ENCODE peak calls at places on chromosome X, in seven cellular contexts. C is mesenteric fat pad, N is A172, M is left cardiac atrium, T is coronary artery, U is amniotic stem cell, Z is MCF 10A. J is an unnamed sample.

GRCh38 chrX:69538321-69538876 is 34.3 kb downstream of the NALF2 start:
- DNase-seq in M (peak; percentile 78), U (peak; percentile 4), C (no peak), Z (peak; percentile 63), N (no peak), T (no peak), J (peak; percentile 66)

GRCh38 chrX:119398974-119399771 is at the start of gene SLC25A43:
- DNase-seq in M (peak; percentile 48), U (peak; percentile 0), C (no peak), Z (peak; percentile 31), N (no peak), T (no peak), J (peak; percentile 16)

GRCh38 chrX:118626346-118626745 is 101.1 kb upstream of the IL13RA1 start:
- DNase-seq in N (no peak), M (no peak), T (no peak), U (no peak), Z (no peak), C (no peak), J (no peak)

GRCh38 chrX:153731117-153731844 is 6.6 kb downstream of the ABCD1 start:
- DNase-seq in M (no peak), Z (peak; percentile 70), C (no peak), N (no peak), T (no peak), U (no peak), J (no peak)

GRCh38 chrX:120999413-120999812 is 13.9 kb upstream of the CT47A1 start:
- DNase-seq in N (no peak), T (no peak), M (no peak), C (no peak), Z (no peak), U (no peak), J (no peak)

GRCh38 chrX:153884136-153885076 is 1.6 kb downstream of the L1CAM start:
- DNase-seq in N (peak; percentile 22), C (no peak), U (no peak), Z (peak; percentile 41), T (no peak), M (no peak), J (no peak)

GRCh38 chrX:24515447-24515846 is 50.4 kb downstream of the PDK3 start:
- DNase-seq in Z (peak; percentile 30), N (no peak), T (no peak), M (no peak), U (no peak), C (no peak), J (no peak)

GRCh38 chrX:154019633-154020499 is at the start of gene IRAK1:
- DNase-seq in Z (peak; percentile 57), M (peak; percentile 61), U (peak; percentile 25), C (no peak), T (no peak), N (peak; percentile 33), J (peak; percentile 43)

GRCh38 chrX:154698630-154699248 is 45.4 kb upstream of the CTAG2 start:
- DNase-seq in Z (no peak), U (no peak), N (no peak), M (no peak), C (no peak), T (no peak), J (no peak)

GRCh38 chrX:38871129-38872029 is 70.1 kb downstream of the MID1IP1 start:
- DNase-seq in Z (no peak), C (no peak), U (no peak), N (no peak), M (no peak), T (no peak), J (no peak)

GRCh38 chrX:10636337-10636736 is 16.0 kb upstream of the MID1 start:
- DNase-seq in T (no peak), U (peak; percentile 11), M (peak; percentile 22), C (no peak), Z (peak; percentile 72), N (peak; percentile 74), J (no peak)

GRCh38 chrX:47316276-47317025 is 53.9 kb upstream of the ZNF157 start:
- DNase-seq in C (no peak), N (no peak), U (no peak), T (no peak), Z (no peak), M (no peak), J (no peak)

GRCh38 chrX:124085063-124085462 is 123.6 kb downstream of the STAG2 start:
- DNase-seq in C (no peak), N (no peak), U (no peak), M (no peak), Z (no peak), T (no peak), J (no peak)

GRCh38 chrX:63784346-63784901 is 590 bp downstream of the ARHGEF9 start:
- DNase-seq in N (no peak), T (no peak), U (no peak), C (no peak), M (peak; percentile 19), Z (no peak), J (no peak)

GRCh38 chrX:6852121-6852520 is 295.4 kb upstream of the STS start:
- DNase-seq in M (no peak), U (no peak), Z (no peak), C (no peak), T (no peak), N (no peak), J (no peak)

GRCh38 chrX:68411729-68412128 is 21.6 kb downstream of the OPHN1 start:
- DNase-seq in N (no peak), M (no peak), C (no peak), T (no peak), U (no peak), Z (no peak), J (no peak)

GRCh38 chrX:154328646-154329045 is 33.1 kb downstream of the TKTL1 start:
- DNase-seq in U (no peak), N (no peak), T (no peak), M (no peak), C (no peak), Z (no peak), J (no peak)

GRCh38 chrX:71652405-71652804 is 14.9 kb upstream of the LOC101059915 start:
- DNase-seq in Z (peak; percentile 56), M (no peak), U (peak; percentile 2), C (no peak), T (peak; percentile 59), N (peak; percentile 54), J (no peak)

GRCh38 chrX:140507982-140508305 is 3.1 kb upstream of the SOX3 start:
- DNase-seq in M (no peak), U (no peak), Z (no peak), N (no peak), C (no peak), T (no peak), J (no peak)

GRCh38 chrX:71976753-71977152 is 66.1 kb downstream of the NHSL2 start:
- DNase-seq in M (no peak), T (no peak), Z (no peak), C (no peak), N (no peak), U (no peak), J (no peak)

GRCh38 chrX:71954458-71954857 is 43.8 kb downstream of the NHSL2 start:
- DNase-seq in N (no peak), T (no peak), Z (no peak), U (no peak), C (no peak), M (peak; percentile 45), J (no peak)

GRCh38 chrX:47743504-47743903 is 84.5 kb upstream of the UXT start:
- DNase-seq in T (no peak), M (no peak), C (no peak), N (peak; percentile 2), U (no peak), Z (peak; percentile 13), J (no peak)

GRCh38 chrX:3227526-3227925 is 118.9 kb downstream of the MXRA5 start:
- DNase-seq in T (no peak), M (no peak), U (no peak), N (no peak), Z (no peak), C (no peak), J (no peak)

GRCh38 chrX:107669276-107669675 is 41.0 kb downstream of the PRPS1 start:
- DNase-seq in Z (no peak), C (no peak), T (no peak), M (no peak), N (no peak), U (no peak), J (no peak)

GRCh38 chrX:85243761-85244410 is at the start of the genes SATL1 and ZNF711:
- DNase-seq in C (peak; percentile 86), T (no peak), M (peak; percentile 60), U (no peak), Z (no peak), N (no peak), J (peak; percentile 57)

GRCh38 chrX:24768556-24768955 is 74.8 kb downstream of the POLA1 start:
- DNase-seq in U (no peak), N (no peak), T (no peak), Z (peak; percentile 2), M (no peak), C (no peak), J (no peak)

GRCh38 chrX:153878969-153879653 is 6.9 kb downstream of the L1CAM start:
- DNase-seq in N (no peak), U (no peak), Z (no peak), M (peak; percentile 11), C (no peak), T (no peak), J (no peak)

GRCh38 chrX:3712870-3713224 is 602 bp downstream of the PRKX start:
- DNase-seq in N (no peak), T (no peak), Z (no peak), U (no peak), C (peak; percentile 90), M (peak; percentile 37), J (no peak)

GRCh38 chrX:149286940-149287349 is 218.2 kb downstream of the IDS start:
- DNase-seq in M (no peak), T (no peak), U (peak; percentile 0), C (no peak), N (peak; percentile 41), Z (peak; percentile 65), J (peak; percentile 40)

J was measured in pancreas.